ENCODE peak calls at places on chromosomes 3 and 15, in five cellular contexts. I, N, L, Q and V are unnamed samples.

GRCh38 chr3:99925584-99925983 is 107.9 kb downstream of the CMSS1 start:
- DNase-seq in Q (no peak), I (peak; percentile 79), L (no peak), N (peak; percentile 71), V (no peak)

GRCh38 chr3:111571272-111571671 is 23.9 kb downstream of the ZBED2 start:
- DNase-seq in L (no peak), Q (no peak), N (no peak), I (no peak), V (no peak)

GRCh38 chr15:91655891-91656290 is 197.6 kb upstream of the SLCO3A1 start:
- DNase-seq in N (no peak), L (no peak), Q (no peak), I (no peak), V (no peak)

GRCh38 chr3:54801977-54802376 is 125.9 kb downstream of the LRTM1 start:
- DNase-seq in Q (no peak), L (no peak), I (no peak), N (no peak), V (no peak)

GRCh38 chr3:61927332-61927731 is 366.0 kb downstream of the PTPRG start:
- DNase-seq in I (peak; percentile 93), Q (no peak), N (peak; percentile 41), L (no peak), V (peak; percentile 71)

GRCh38 chr3:123813876-123814275 is 70.3 kb downstream of the MYLK start:
- DNase-seq in N (peak; percentile 16), Q (no peak), I (no peak), L (no peak), V (no peak)

GRCh38 chr3:196322-197153 is at the start of gene CHL1:
- DNase-seq in L (no peak), N (no peak), I (peak; percentile 64), Q (no peak), V (no peak)

GRCh38 chr3:23071306-23071705 is 131.8 kb upstream of the UBE2E2 start:
- DNase-seq in I (no peak), Q (no peak), L (no peak), N (no peak), V (peak; percentile 71)

GRCh38 chr3:191268737-191269136 is 60.5 kb upstream of the CCDC50 start:
- DNase-seq in L (no peak), N (no peak), I (no peak), Q (no peak), V (no peak)

GRCh38 chr3:13607821-13608620 is 59.1 kb downstream of the FBLN2 start:
- DNase-seq in N (no peak), L (no peak), Q (no peak), I (peak; percentile 54), V (no peak)

GRCh38 chr15:56608993-56609392 is 124.3 kb downstream of the ZNF280D start:
- DNase-seq in L (no peak), I (no peak), Q (no peak), N (no peak), V (no peak)

GRCh38 chr15:71136159-71137137 is 21.2 kb downstream of the THSD4 start:
- DNase-seq in L (no peak), N (peak; percentile 56), I (no peak), Q (no peak), V (no peak)

GRCh38 chr3:155334897-155335883 is 41.7 kb upstream of the STRIT1 start:
- DNase-seq in N (peak; percentile 80), L (no peak), Q (no peak), I (no peak), V (peak; percentile 98)